ENCODE peak calls at places on chromosomes 6 and 20, in six cellular contexts. One of them, this sample, is unnamed.

GRCh38 chr6:43475506-43475905 is 1.9 kb upstream of the TJAP1 start:
- DNase-seq in GM23338: no peak
- DNase-seq in breast epithelium: no peak
- DNase-seq in Panc1: no peak
- DNase-seq in HCT116: no peak
- DNase-seq in upper lobe of left lung: no peak
- DNase-seq in this sample: no peak

GRCh38 chr6:135938588-135939215 is 87.2 kb downstream of the PDE7B start:
- DNase-seq in upper lobe of left lung: no peak
- DNase-seq in Panc1: no peak
- DNase-seq in breast epithelium: no peak
- DNase-seq in GM23338: peak; percentile 64
- DNase-seq in HCT116: no peak
- DNase-seq in this sample: no peak

GRCh38 chr6:79894939-79895338 is 52.4 kb downstream of the ELOVL4 start:
- DNase-seq in GM23338: no peak
- DNase-seq in Panc1: no peak
- DNase-seq in HCT116: no peak
- DNase-seq in breast epithelium: no peak
- DNase-seq in upper lobe of left lung: no peak
- DNase-seq in this sample: no peak

GRCh38 chr20:5807431-5807830 is 57.2 kb downstream of the SHLD1 start:
- DNase-seq in upper lobe of left lung: no peak
- DNase-seq in Panc1: no peak
- DNase-seq in HCT116: no peak
- DNase-seq in breast epithelium: no peak
- DNase-seq in GM23338: no peak
- DNase-seq in this sample: no peak

GRCh38 chr6:159966981-159967380 is 1.9 kb upstream of the IGF2R start:
- DNase-seq in breast epithelium: no peak
- DNase-seq in GM23338: no peak
- DNase-seq in upper lobe of left lung: no peak
- DNase-seq in HCT116: no peak
- DNase-seq in Panc1: no peak
- DNase-seq in this sample: no peak

GRCh38 chr20:5844063-5844681 is 94.0 kb downstream of the SHLD1 start:
- DNase-seq in HCT116: peak; percentile 28
- DNase-seq in breast epithelium: no peak
- DNase-seq in upper lobe of left lung: no peak
- DNase-seq in GM23338: no peak
- DNase-seq in Panc1: peak; percentile 48
- DNase-seq in this sample: no peak

GRCh38 chr6:30601815-30602641 is 15.0 kb downstream of the PPP1R10 start:
- DNase-seq in GM23338: no peak
- DNase-seq in upper lobe of left lung: peak; percentile 78
- DNase-seq in breast epithelium: no peak
- DNase-seq in Panc1: no peak
- DNase-seq in HCT116: no peak
- DNase-seq in this sample: no peak

GRCh38 chr20:57250607-57251343 is 15.7 kb downstream of the BMP7 start:
- DNase-seq in GM23338: no peak
- DNase-seq in breast epithelium: no peak
- DNase-seq in Panc1: no peak
- DNase-seq in upper lobe of left lung: peak; percentile 52
- DNase-seq in HCT116: no peak
- DNase-seq in this sample: no peak

GRCh38 chr6:18312368-18312767 is 48.0 kb upstream of the DEK start:
- DNase-seq in HCT116: no peak
- DNase-seq in Panc1: no peak
- DNase-seq in upper lobe of left lung: no peak
- DNase-seq in breast epithelium: no peak
- DNase-seq in GM23338: no peak
- DNase-seq in this sample: no peak

GRCh38 chr20:63628246-63628975 is 1.5 kb upstream of the GMEB2 start:
- DNase-seq in GM23338: peak; percentile 31
- DNase-seq in breast epithelium: no peak
- DNase-seq in Panc1: peak; percentile 58
- DNase-seq in upper lobe of left lung: no peak
- DNase-seq in HCT116: peak; percentile 75
- DNase-seq in this sample: peak; percentile 74

GRCh38 chr20:31790401-31790800 is 28.8 kb upstream of the MYLK2 start:
- DNase-seq in HCT116: no peak
- DNase-seq in breast epithelium: no peak
- DNase-seq in GM23338: no peak
- DNase-seq in Panc1: no peak
- DNase-seq in upper lobe of left lung: no peak
- DNase-seq in this sample: no peak

GRCh38 chr6:107264357-107264831 is 149.1 kb upstream of the BEND3 start:
- DNase-seq in upper lobe of left lung: no peak
- DNase-seq in GM23338: no peak
- DNase-seq in Panc1: no peak
- DNase-seq in breast epithelium: no peak
- DNase-seq in HCT116: no peak
- DNase-seq in this sample: no peak

GRCh38 chr6:132275253-132275970 is 125.9 kb downstream of the MOXD1 start:
- DNase-seq in HCT116: no peak
- DNase-seq in breast epithelium: no peak
- DNase-seq in GM23338: peak; percentile 42
- DNase-seq in upper lobe of left lung: peak; percentile 46
- DNase-seq in Panc1: no peak
- DNase-seq in this sample: no peak

GRCh38 chr6:138593100-138593877 is 94.0 kb upstream of the NHSL1 start:
- DNase-seq in GM23338: peak; percentile 62
- DNase-seq in Panc1: peak; percentile 82
- DNase-seq in HCT116: peak; percentile 64
- DNase-seq in breast epithelium: no peak
- DNase-seq in upper lobe of left lung: no peak
- DNase-seq in this sample: peak; percentile 73

GRCh38 chr6:40550096-40550731 is 37.0 kb downstream of the LRFN2 start:
- DNase-seq in HCT116: peak; percentile 44
- DNase-seq in breast epithelium: no peak
- DNase-seq in Panc1: peak; percentile 10
- DNase-seq in upper lobe of left lung: no peak
- DNase-seq in GM23338: peak; percentile 72
- DNase-seq in this sample: no peak

GRCh38 chr6:139686308-139686707 is 311.9 kb upstream of the CITED2 start:
- DNase-seq in upper lobe of left lung: no peak
- DNase-seq in GM23338: no peak
- DNase-seq in Panc1: no peak
- DNase-seq in breast epithelium: no peak
- DNase-seq in HCT116: no peak
- DNase-seq in this sample: peak; percentile 71

GRCh38 chr20:35010405-35011192 is 54.9 kb downstream of the MYH7B start:
- DNase-seq in breast epithelium: no peak
- DNase-seq in upper lobe of left lung: no peak
- DNase-seq in Panc1: no peak
- DNase-seq in GM23338: no peak
- DNase-seq in HCT116: no peak
- DNase-seq in this sample: no peak

GRCh38 chr20:62045529-62046277 is 20.0 kb downstream of the TAF4 start:
- DNase-seq in Panc1: no peak
- DNase-seq in breast epithelium: no peak
- DNase-seq in GM23338: no peak
- DNase-seq in HCT116: no peak
- DNase-seq in upper lobe of left lung: no peak
- DNase-seq in this sample: no peak

GRCh38 chr20:62044671-62045070 is 21.0 kb downstream of the TAF4 start:
- DNase-seq in upper lobe of left lung: no peak
- DNase-seq in Panc1: no peak
- DNase-seq in GM23338: no peak
- DNase-seq in HCT116: no peak
- DNase-seq in breast epithelium: no peak
- DNase-seq in this sample: no peak

GRCh38 chr20:62047666-62048345 is 17.9 kb downstream of the TAF4 start:
- DNase-seq in Panc1: no peak
- DNase-seq in upper lobe of left lung: peak; percentile 62
- DNase-seq in GM23338: no peak
- DNase-seq in HCT116: no peak
- DNase-seq in breast epithelium: no peak
- DNase-seq in this sample: peak; percentile 50

GRCh38 chr20:62045118-62045517 is 20.6 kb downstream of the TAF4 start:
- DNase-seq in Panc1: no peak
- DNase-seq in GM23338: no peak
- DNase-seq in breast epithelium: no peak
- DNase-seq in HCT116: no peak
- DNase-seq in upper lobe of left lung: peak; percentile 49
- DNase-seq in this sample: no peak

GRCh38 chr20:62046431-62046830 is 19.2 kb downstream of the TAF4 start:
- DNase-seq in breast epithelium: no peak
- DNase-seq in Panc1: no peak
- DNase-seq in HCT116: no peak
- DNase-seq in GM23338: no peak
- DNase-seq in upper lobe of left lung: no peak
- DNase-seq in this sample: peak; percentile 15
- H3K27ac ChIP-seq in breast epithelium: no peak overlapping the region
- H3K27ac ChIP-seq in Panc1: no peak overlapping the region
- H3K27ac ChIP-seq in HCT116: no peak overlapping the region
- H3K27ac ChIP-seq in GM23338: no peak overlapping the region
- H3K27ac ChIP-seq in upper lobe of left lung: no peak overlapping the region
- H3K27ac ChIP-seq in this sample: no peak overlapping the region

GRCh38 chr6:12603711-12604049 is 112.9 kb upstream of the PHACTR1 start:
- DNase-seq in upper lobe of left lung: no peak
- DNase-seq in breast epithelium: no peak
- DNase-seq in GM23338: no peak
- DNase-seq in Panc1: no peak
- DNase-seq in HCT116: no peak
- DNase-seq in this sample: no peak

GRCh38 chr6:12606616-12607015 is 110.0 kb upstream of the PHACTR1 start:
- DNase-seq in upper lobe of left lung: no peak
- DNase-seq in HCT116: no peak
- DNase-seq in GM23338: no peak
- DNase-seq in breast epithelium: no peak
- DNase-seq in Panc1: no peak
- DNase-seq in this sample: no peak

GRCh38 chr6:12608016-12608860 is 108.3 kb upstream of the PHACTR1 start:
- DNase-seq in breast epithelium: no peak
- DNase-seq in Panc1: no peak
- DNase-seq in upper lobe of left lung: no peak
- DNase-seq in HCT116: no peak
- DNase-seq in GM23338: no peak
- DNase-seq in this sample: no peak

GRCh38 chr6:12602951-12603710 is 113.4 kb upstream of the PHACTR1 start:
- DNase-seq in GM23338: peak; percentile 62
- DNase-seq in upper lobe of left lung: no peak
- DNase-seq in HCT116: peak; percentile 28
- DNase-seq in breast epithelium: no peak
- DNase-seq in Panc1: peak; percentile 45
- DNase-seq in this sample: no peak

GRCh38 chr6:12605888-12606345 is 110.7 kb upstream of the PHACTR1 start:
- DNase-seq in Panc1: peak; percentile 45
- DNase-seq in upper lobe of left lung: no peak
- DNase-seq in GM23338: peak; percentile 92
- DNase-seq in HCT116: peak; percentile 65
- DNase-seq in breast epithelium: no peak
- DNase-seq in this sample: no peak
- TF ChIP-seq POLR2AphosphoS5 in Panc1: no peak
- TF ChIP-seq POLR2AphosphoS5 in upper lobe of left lung: no peak
- TF ChIP-seq POLR2AphosphoS5 in GM23338: no peak
- TF ChIP-seq POLR2AphosphoS5 in HCT116: no peak
- TF ChIP-seq POLR2AphosphoS5 in breast epithelium: no peak
- TF ChIP-seq POLR2AphosphoS5 in this sample: no peak

GRCh38 chr20:36578642-36579041 is 5.2 kb downstream of the TGIF2 start:
- DNase-seq in Panc1: no peak
- DNase-seq in GM23338: no peak
- DNase-seq in breast epithelium: no peak
- DNase-seq in HCT116: no peak
- DNase-seq in upper lobe of left lung: no peak
- DNase-seq in this sample: no peak
- H3K27ac ChIP-seq in Panc1: no peak overlapping the region
- H3K27ac ChIP-seq in GM23338: no peak overlapping the region
- H3K27ac ChIP-seq in breast epithelium: no peak overlapping the region
- H3K27ac ChIP-seq in HCT116: no peak overlapping the region
- H3K27ac ChIP-seq in upper lobe of left lung: no peak overlapping the region
- H3K27ac ChIP-seq in this sample: no peak overlapping the region

DNA sequence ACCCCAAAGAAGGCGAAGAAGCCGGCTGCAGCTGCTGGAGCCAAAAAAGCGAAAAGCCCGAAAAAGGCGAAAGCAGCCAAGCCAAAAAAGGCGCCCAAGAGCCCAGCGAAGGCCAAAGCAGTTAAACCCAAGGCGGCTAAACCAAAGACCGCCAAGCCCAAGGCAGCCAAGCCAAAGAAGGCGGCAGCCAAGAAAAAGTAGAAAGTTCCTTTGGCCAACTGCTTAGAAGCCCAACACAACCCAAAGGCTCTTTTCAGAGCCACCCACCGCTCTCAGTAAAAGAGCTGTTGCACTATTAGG is 69.6 kb downstream of the HFE start:
- DNase-seq in breast epithelium: no peak
- DNase-seq in upper lobe of left lung: no peak
- DNase-seq in Panc1: no peak
- DNase-seq in HCT116: no peak
- DNase-seq in GM23338: no peak
- DNase-seq in this sample: peak; percentile 84
- TF ChIP-seq POLR2AphosphoS5 in breast epithelium: no peak
- TF ChIP-seq POLR2AphosphoS5 in upper lobe of left lung: no peak
- TF ChIP-seq POLR2AphosphoS5 in Panc1: no peak
- TF ChIP-seq POLR2AphosphoS5 in HCT116: peak; percentile 98
- TF ChIP-seq POLR2AphosphoS5 in GM23338: no peak
- TF ChIP-seq POLR2AphosphoS5 in this sample: peak; percentile 49

This sample was measured in sigmoid colon.